ENCODE peak calls at places on chromosome 10, in seven cellular contexts. J is activated T-cell treated with anti-CD3 and anti-CD28 coated beads for 1 hour; H is right atrium auricular region; U is mucosa of descending colon; L is left colon; R is HEK293T; D is activated CD4-positive, alpha-beta T cell treated with anti-CD3 and anti-CD28 coated beads, Interleukin-2, amount 50 U/mL, for 24 hours. T is an unnamed sample.

GRCh38 chr10:129369566-129369965 is 97.5 kb upstream of the MGMT start:
- DNase-seq in J (no peak), H (no peak), U (no peak), L (no peak), R (no peak), D (no peak), T (no peak)

GRCh38 chr10:6729071-6729773 is 149.1 kb upstream of the PRKCQ start:
- DNase-seq in J (no peak), H (no peak), U (no peak), L (no peak), R (no peak), D (no peak), T (no peak)

GRCh38 chr10:44781131-44781530 is 130.0 kb upstream of the TMEM72 start:
- DNase-seq in J (no peak), H (no peak), U (no peak), L (no peak), R (no peak), D (no peak), T (no peak)

GRCh38 chr10:61130366-61130765 is 186.4 kb upstream of the RHOBTB1 start:
- DNase-seq in J (no peak), H (no peak), U (no peak), L (no peak), R (no peak), D (no peak), T (no peak)

GRCh38 chr10:3786295-3786981 is 1.4 kb upstream of the KLF6 start:
- DNase-seq in J (no peak), H (no peak), U (peak; percentile 66), L (no peak), R (no peak), D (no peak), T (no peak)

GRCh38 chr10:11875499-11876281 is 52.5 kb downstream of the PROSER2 start:
- DNase-seq in J (no peak), H (peak; percentile 90), U (peak; percentile 83), L (peak; percentile 88), R (no peak), D (no peak), T (no peak)

GRCh38 chr10:32976338-32976737 is 18.3 kb upstream of the ITGB1 start:
- DNase-seq in J (no peak), H (no peak), U (no peak), L (no peak), R (no peak), D (no peak), T (no peak)

GRCh38 chr10:29691564-29692064 is 56.8 kb upstream of the SVIL start:
- DNase-seq in J (no peak), H (peak; percentile 64), U (no peak), L (no peak), R (no peak), D (no peak), T (no peak)

GRCh38 chr10:86287422-86287793 is 79.2 kb downstream of the GRID1 start:
- DNase-seq in J (no peak), H (peak; percentile 51), U (no peak), L (no peak), R (no peak), D (no peak), T (no peak)

GRCh38 chr10:5832946-5833345 is 19.7 kb upstream of the GDI2 start:
- DNase-seq in J (no peak), H (no peak), U (peak; percentile 84), L (peak; percentile 86), R (no peak), D (no peak), T (no peak)

GRCh38 chr10:17850526-17850925 is 41.4 kb downstream of the MRC1 start:
- DNase-seq in J (no peak), H (no peak), U (peak; percentile 10), L (no peak), R (no peak), D (no peak), T (no peak)

GRCh38 chr10:89540550-89540949 is 5.2 kb upstream of the SLC16A12 start:
- DNase-seq in J (no peak), H (no peak), U (no peak), L (no peak), R (no peak), D (no peak), T (no peak)

GRCh38 chr10:31359979-31360378 is 41.0 kb downstream of the ZEB1 start:
- DNase-seq in J (no peak), H (no peak), U (no peak), L (no peak), R (no peak), D (no peak), T (no peak)

GRCh38 chr10:22552888-22553378 is 161.4 kb downstream of the PIP4K2A start:
- DNase-seq in J (no peak), H (no peak), U (no peak), L (no peak), R (peak; percentile 65), D (no peak), T (no peak)

GRCh38 chr10:105347487-105347886 is 706.4 kb downstream of the SORCS3 start:
- DNase-seq in J (no peak), H (no peak), U (no peak), L (no peak), R (no peak), D (no peak), T (no peak)

GRCh38 chr10:102660891-102661613 is 16.8 kb downstream of the TRIM8 start:
- DNase-seq in J (peak; percentile 30), H (no peak), U (peak; percentile 82), L (peak; percentile 86), R (no peak), D (peak; percentile 35), T (peak; percentile 62)

GRCh38 chr10:118035358-118036031 is 11.2 kb downstream of the RAB11FIP2 start:
- DNase-seq in J (no peak), H (no peak), U (no peak), L (no peak), R (no peak), D (no peak), T (peak; percentile 79)

GRCh38 chr10:48976208-48976607 is 36.6 kb upstream of the LRRC18 start:
- DNase-seq in J (no peak), H (no peak), U (peak; percentile 9), L (no peak), R (no peak), D (no peak), T (no peak)

GRCh38 chr10:14952851-14953451 is 945 bp downstream of the DCLRE1C start:
- DNase-seq in J (no peak), H (no peak), U (no peak), L (no peak), R (no peak), D (no peak), T (no peak)

GRCh38 chr10:77636967-77637473 is 588 bp downstream of the KCNMA1 start:
- DNase-seq in J (no peak), H (no peak), U (no peak), L (no peak), R (peak; percentile 21), D (no peak), T (no peak)

GRCh38 chr10:78931333-78932083 is 137.3 kb upstream of the ZMIZ1 start:
- DNase-seq in J (no peak), H (peak; percentile 87), U (peak; percentile 28), L (peak; percentile 31), R (peak; percentile 52), D (no peak), T (no peak)

GRCh38 chr10:132306951-132307751 is 599 bp downstream of the STK32C start:
- DNase-seq in J (peak; percentile 30), H (no peak), U (peak; percentile 44), L (peak; percentile 40), R (no peak), D (no peak), T (peak; percentile 20)

GRCh38 chr10:78964952-78965633 is 103.7 kb upstream of the ZMIZ1 start:
- DNase-seq in J (no peak), H (no peak), U (no peak), L (peak; percentile 49), R (no peak), D (no peak), T (no peak)

GRCh38 chr10:101563007-101563406 is 25.1 kb downstream of the POLL start:
- DNase-seq in J (no peak), H (no peak), U (no peak), L (no peak), R (no peak), D (no peak), T (no peak)

GRCh38 chr10:87931836-87932230 is 68.4 kb downstream of the PTEN start:
- DNase-seq in J (no peak), H (no peak), U (no peak), L (no peak), R (no peak), D (no peak), T (no peak)

GRCh38 chr10:14904316-14904732 is 25.7 kb downstream of the SUV39H2 start:
- DNase-seq in J (no peak), H (no peak), U (peak; percentile 43), L (no peak), R (peak; percentile 33), D (no peak), T (peak; percentile 1)

GRCh38 chr10:8453587-8453986 is 399.1 kb downstream of the GATA3 start:
- DNase-seq in J (no peak), H (peak; percentile 71), U (no peak), L (no peak), R (no peak), D (no peak), T (no peak)